ENCODE peak calls at places on chromosomes 2 and 18, in five cellular contexts. C, D, F, X and G are unnamed samples.

GRCh38 chr2:172674034-172674967 is 61.3 kb upstream of the RAPGEF4 start:
- DNase-seq in C (no peak), D (peak; percentile 45), F (no peak), X (no peak), G (no peak)

GRCh38 chr18:66749030-66749429 is 145.1 kb upstream of the CDH19 start:
- DNase-seq in C (peak; percentile 1), D (peak; percentile 22), F (no peak), X (peak; percentile 50), G (no peak)

GRCh38 chr2:238456966-238457926 is 30.5 kb downstream of the ASB1 start:
- DNase-seq in C (peak; percentile 91), D (no peak), F (no peak), X (no peak), G (no peak)

GRCh38 chr2:117272975-117273671 is 541.4 kb upstream of the DDX18 start:
- DNase-seq in C (no peak), D (no peak), F (no peak), X (no peak), G (no peak)

GRCh38 chr18:48813833-48814489 is 136.8 kb downstream of the SMAD7 start:
- DNase-seq in C (no peak), D (no peak), F (no peak), X (peak; percentile 4), G (no peak)

GRCh38 chr2:223532712-223533111 is 69.4 kb downstream of the SCG2 start:
- DNase-seq in C (no peak), D (no peak), F (no peak), X (no peak), G (no peak)

GRCh38 chr18:47168913-47169312 is 7.3 kb downstream of the IER3IP1 start:
- DNase-seq in C (no peak), D (no peak), F (no peak), X (no peak), G (no peak)

GRCh38 chr2:28359222-28360065 is 33.2 kb upstream of the FOSL2 start:
- DNase-seq in C (peak; percentile 69), D (peak; percentile 68), F (no peak), X (peak; percentile 78), G (no peak)

GRCh38 chr2:235669269-235669831 is 175.5 kb downstream of the AGAP1 start:
- DNase-seq in C (peak; percentile 69), D (peak; percentile 35), F (peak; percentile 77), X (peak; percentile 79), G (peak; percentile 72)

DNA sequence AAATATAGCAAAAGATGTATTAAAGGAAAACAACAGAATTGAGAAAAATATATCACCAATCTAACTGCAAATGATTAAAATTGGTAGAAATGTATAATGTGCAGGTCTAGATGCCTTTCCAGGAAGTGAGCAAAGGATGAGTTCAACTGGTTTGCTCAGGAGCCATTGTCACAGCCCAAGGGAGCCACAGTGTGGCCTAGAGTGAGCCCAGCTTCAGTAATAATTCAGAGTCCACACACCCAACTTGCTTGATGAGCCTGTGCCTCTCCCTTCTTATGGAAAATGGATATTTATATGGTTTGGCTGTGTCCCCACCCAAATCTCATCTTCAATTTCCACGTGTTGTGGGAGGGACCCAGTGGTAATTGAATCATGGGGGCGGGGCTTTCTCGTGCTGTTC is 92.2 kb upstream of the ASAP2 start:
- DNase-seq in C (no peak), D (no peak), F (no peak), X (peak; percentile 59), G (peak; percentile 32)
- TF ChIP-seq CTCF in C (peak; percentile 11), D (no peak), F (no peak), X (peak; percentile 36), G (peak; percentile 22)

GRCh38 chr2:5668682-5669267 is 23.4 kb upstream of the SOX11 start:
- DNase-seq in C (no peak), D (no peak), F (no peak), X (no peak), G (no peak)

GRCh38 chr2:5673148-5673860 is 18.9 kb upstream of the SOX11 start:
- DNase-seq in C (no peak), D (no peak), F (no peak), X (no peak), G (no peak)

GRCh38 chr2:5672749-5673147 is 19.4 kb upstream of the SOX11 start:
- DNase-seq in C (no peak), D (no peak), F (no peak), X (no peak), G (no peak)

GRCh38 chr2:5677133-5677532 is 15.1 kb upstream of the SOX11 start:
- DNase-seq in C (no peak), D (no peak), F (no peak), X (no peak), G (no peak)

GRCh38 chr2:5673861-5674240 is 18.3 kb upstream of the SOX11 start:
- DNase-seq in C (no peak), D (no peak), F (no peak), X (no peak), G (no peak)
- TF ChIP-seq EZH2 in C (no peak), D (no peak), F (no peak), X (no peak), G (no peak)

DNA sequence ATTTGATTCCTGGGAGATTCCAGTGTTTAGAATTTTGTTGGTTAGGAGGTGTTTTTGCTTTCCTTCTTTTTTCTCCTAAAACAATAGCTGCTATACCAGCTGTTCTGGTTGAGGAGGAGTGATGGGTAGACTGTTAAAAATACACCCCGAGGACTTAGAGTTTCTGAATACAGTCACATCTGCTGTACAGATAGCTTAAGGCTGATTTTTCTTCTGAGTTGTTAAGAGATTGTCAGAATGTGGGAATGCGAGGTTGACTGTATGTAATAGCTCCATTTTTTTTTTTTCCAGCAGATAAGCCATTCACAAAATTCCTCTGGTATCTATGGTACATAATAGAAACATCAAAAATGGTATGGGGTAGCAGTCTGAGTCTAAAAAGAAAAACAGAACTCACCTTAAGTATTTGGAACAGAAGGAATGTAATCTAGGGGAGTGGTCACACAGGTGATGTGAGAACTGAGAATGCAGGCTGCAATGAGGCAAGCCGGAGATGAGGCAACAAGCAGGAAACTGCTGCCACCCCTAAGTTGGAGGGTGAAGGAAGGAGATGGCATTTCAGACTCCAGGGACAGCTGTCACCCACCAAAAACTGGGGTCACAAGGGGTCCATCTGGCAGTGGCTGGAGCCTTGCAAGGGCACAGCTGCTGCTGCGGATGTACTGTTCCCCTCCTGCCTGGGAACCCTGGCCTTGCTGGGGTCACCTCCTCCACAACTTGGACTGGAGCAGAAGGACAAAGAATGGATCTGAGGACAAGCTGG is 2.4 kb downstream of the DGKD start:
- DNase-seq in C (no peak), D (no peak), F (no peak), X (no peak), G (no peak)
- H3K9ac ChIP-seq in C (no peak overlapping the region), D (no peak overlapping the region), F (no peak overlapping the region), X (no peak overlapping the region), G (no peak overlapping the region)

GRCh38 chr2:142286618-142287017 is 155.8 kb upstream of the LRP1B start:
- DNase-seq in C (peak; percentile 55), D (no peak), F (peak; percentile 42), X (peak; percentile 61), G (peak; percentile 13)
- TF ChIP-seq CTCF in C (peak; percentile 80), D (peak; percentile 10), F (peak; percentile 77), X (peak; percentile 72), G (peak; percentile 28)

DNA sequence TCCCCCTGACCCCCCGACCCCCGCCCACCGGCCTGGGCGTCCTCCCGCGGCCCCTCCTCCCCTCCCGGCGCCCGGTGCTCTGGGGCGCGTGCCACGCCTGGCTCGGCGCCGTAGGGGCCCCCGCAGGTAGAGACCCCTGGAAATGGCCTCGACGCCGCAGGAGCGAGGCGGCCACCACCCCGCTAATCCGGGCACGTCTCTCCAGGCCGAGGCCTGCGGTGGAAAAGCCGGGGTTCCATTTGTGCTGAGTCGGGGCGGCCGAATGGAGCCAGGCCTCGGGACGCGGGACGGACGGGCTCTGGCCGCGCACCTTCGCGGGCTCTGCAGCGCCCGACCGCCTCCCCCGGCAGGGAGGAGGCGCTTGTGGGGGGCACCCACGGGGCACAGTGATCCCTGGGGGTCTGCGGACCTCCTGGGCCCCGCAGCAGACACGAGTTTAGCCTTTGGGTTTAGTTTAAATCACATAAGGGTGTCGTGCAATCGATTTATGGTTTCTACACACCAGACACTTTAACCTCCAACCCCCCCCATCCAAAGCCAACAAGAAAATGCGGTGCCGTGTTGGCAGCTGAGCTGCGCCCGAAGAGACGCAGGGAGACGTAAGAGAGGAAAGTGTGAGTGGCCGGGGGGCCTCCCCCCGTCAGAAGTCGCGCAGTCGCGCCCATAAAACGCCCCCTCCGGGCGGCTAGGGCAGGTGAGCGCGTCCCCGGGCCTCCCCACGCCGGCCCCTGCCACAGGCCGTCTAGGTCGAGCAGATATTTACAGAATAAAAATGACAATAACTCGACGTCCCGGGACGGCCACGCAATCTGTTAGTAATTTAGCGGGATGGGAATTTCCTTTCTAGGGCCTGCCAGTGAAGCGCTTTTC is 1.1 kb upstream of the NFATC1 start:
- DNase-seq in C (no peak), D (peak; percentile 59), F (no peak), X (peak; percentile 48), G (no peak)
- TF ChIP-seq EZH2 in C (peak; percentile 96), D (no peak), F (no peak), X (no peak), G (peak; percentile 57)

DNA sequence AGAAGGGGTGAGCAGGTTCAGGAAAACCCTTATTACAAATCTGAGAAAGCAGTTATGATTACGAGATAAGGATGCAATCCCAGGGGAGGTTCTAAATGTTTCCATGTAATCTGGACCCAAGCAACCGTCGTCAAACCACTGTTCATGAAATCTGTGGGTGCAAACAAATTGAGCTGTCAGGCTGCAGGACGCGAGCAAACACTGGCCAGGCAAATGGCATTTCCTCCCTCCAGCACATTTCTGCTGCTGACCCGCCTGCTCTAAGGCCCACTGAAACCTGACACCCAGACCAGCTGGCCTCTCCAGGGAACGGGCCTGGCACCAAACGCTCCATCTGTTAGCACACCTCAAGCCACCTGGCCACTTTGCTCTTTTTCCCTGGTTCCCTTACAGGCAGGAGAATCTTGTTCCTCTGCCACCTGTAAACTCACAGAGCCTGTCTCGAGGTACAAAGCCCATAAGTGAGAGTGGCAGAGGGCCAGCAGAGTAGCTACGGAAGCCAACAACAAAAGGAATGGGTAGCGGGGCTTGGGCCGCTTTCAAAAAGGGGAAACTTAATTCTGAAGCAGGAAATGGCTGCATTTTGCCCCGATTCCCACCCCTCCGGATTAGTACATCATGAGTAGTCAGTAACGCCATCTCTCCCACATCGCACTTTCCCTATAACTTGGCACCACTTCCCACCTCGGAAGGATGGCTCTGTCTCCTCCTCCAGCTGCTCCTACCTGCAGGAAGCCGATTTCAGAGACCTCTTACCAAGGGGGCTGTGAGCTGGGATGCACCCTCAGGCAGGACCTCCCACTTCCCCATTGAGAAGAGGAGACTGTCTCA is 26.4 kb downstream of the CRACDL start:
- DNase-seq in C (peak; percentile 82), D (peak; percentile 91), F (no peak), X (peak; percentile 87), G (peak; percentile 54)
- H3K9ac ChIP-seq in C (no peak overlapping the region), D (peak overlapping the region; percentile 62), F (no peak overlapping the region), X (peak overlapping the region; percentile 16), G (no peak overlapping the region)

GRCh38 chr2:64646007-64646880 is 7.5 kb downstream of the SERTAD2 start:
- DNase-seq in C (peak; percentile 63), D (peak; percentile 89), F (peak; percentile 64), X (peak; percentile 89), G (peak; percentile 71)

GRCh38 chr2:64644240-64645013 is 9.3 kb downstream of the SERTAD2 start:
- DNase-seq in C (peak; percentile 62), D (peak; percentile 84), F (peak; percentile 59), X (peak; percentile 80), G (peak; percentile 73)

GRCh38 chr2:64641585-64641984 is 12.1 kb downstream of the SERTAD2 start:
- DNase-seq in C (no peak), D (no peak), F (no peak), X (no peak), G (no peak)

GRCh38 chr2:64643838-64644219 is 9.9 kb downstream of the SERTAD2 start:
- DNase-seq in C (no peak), D (no peak), F (no peak), X (no peak), G (no peak)

GRCh38 chr2:64645014-64645418 is 8.7 kb downstream of the SERTAD2 start:
- DNase-seq in C (peak; percentile 78), D (peak; percentile 80), F (no peak), X (peak; percentile 71), G (peak; percentile 73)
- TF ChIP-seq CTCF in C (peak; percentile 63), D (peak; percentile 5), F (no peak), X (peak; percentile 18), G (no peak)

GRCh38 chr2:218897394-218898108 is 16.9 kb downstream of the WNT10A start:
- DNase-seq in C (no peak), D (no peak), F (no peak), X (no peak), G (no peak)
- TF ChIP-seq EZH2 in C (no peak), D (no peak), F (no peak), X (no peak), G (no peak)